ENCODE peak calls at places on chromosomes 2 and 18, in seven cellular contexts. A, U, Q, Y, B, O and E are unnamed samples. For H3K27me3, the result is how much of the 10 kb centered on the place peaks cover.

GRCh38 chr18:58287626-58288289 is 243.7 kb downstream of the NEDD4L start:
- DNase-seq in Q (no peak), U (peak), B (no peak), Y (no peak), O (no peak), A (peak), E (no peak)

GRCh38 chr2:7517122-7517487 is 599.9 kb downstream of the RNF144A start:
- DNase-seq in Y (no peak), B (no peak), O (no peak), U (no peak), A (no peak), Q (no peak), E (no peak)

GRCh38 chr2:67502346-67503065 is 105.4 kb downstream of the ETAA1 start:
- DNase-seq in U (no peak), A (no peak), Y (no peak), Q (no peak), O (no peak), B (no peak), E (no peak)

GRCh38 chr2:112262876-112263275 is 8.0 kb upstream of the ZC3H8 start:
- DNase-seq in Y (no peak), A (no peak), O (no peak), U (no peak), B (no peak), Q (no peak), E (no peak)

GRCh38 chr18:79912994-79913831 is 38.2 kb downstream of the SLC66A2 start:
- DNase-seq in O (peak), U (peak), B (no peak), A (no peak), Q (no peak), Y (no peak), E (no peak)

GRCh38 chr18:56175309-56175708 is 463.1 kb downstream of the TXNL1 start:
- DNase-seq in Y (no peak), A (no peak), O (no peak), Q (no peak), U (no peak), B (peak), E (no peak)

GRCh38 chr2:231615058-231615671 is 22.5 kb downstream of the TEX44 start:
- DNase-seq in Q (no peak), Y (no peak), A (no peak), B (no peak), U (peak), O (peak), E (no peak)

GRCh38 chr2:101282980-101283379 is 25.5 kb downstream of the RNF149 start:
- DNase-seq in Y (no peak), B (no peak), U (no peak), Q (no peak), O (no peak), A (no peak), E (no peak)

DNA sequence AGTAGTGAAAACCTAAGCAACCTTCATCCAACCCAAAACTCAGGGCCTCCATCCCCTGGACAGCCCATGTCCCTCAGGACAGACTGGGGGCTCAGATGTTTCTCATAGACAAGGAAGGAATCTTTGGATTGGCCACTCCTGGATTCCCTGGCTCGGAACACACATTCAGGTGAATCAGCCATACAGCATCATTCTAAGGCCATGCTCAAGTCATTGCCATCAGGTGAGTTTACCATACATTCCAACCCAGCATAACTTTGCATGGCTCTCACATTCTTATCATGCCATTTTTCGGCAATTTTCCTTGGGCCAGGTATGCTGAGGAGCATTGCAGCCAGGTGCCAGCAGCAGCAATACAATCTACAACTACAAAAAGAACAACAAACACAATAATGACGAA is 34.6 kb upstream of the SERPINE2 start:
- DNase-seq in O (no peak), Y (no peak), U (no peak), B (no peak), Q (no peak), A (no peak), E (no peak)
- TF ChIP-seq CTCF in O (no peak), Y (no peak), U (no peak), B (no peak), Q (no peak), A (no peak), E (no peak)

GRCh38 chr2:96091141-96091710 is 25.1 kb downstream of the ADRA2B start:
- DNase-seq in O (peak), B (no peak), A (peak), U (no peak), Y (no peak), Q (no peak), E (no peak)
- H3K27me3 ChIP-seq in O (under half), B (under half), A (under half), U (under half), Y (under half), Q (under half), E (under half)

GRCh38 chr2:129438501-129439057 is 540.9 kb upstream of the RAB6C start:
- DNase-seq in A (no peak), Q (no peak), U (no peak), O (no peak), Y (no peak), B (no peak), E (no peak)

GRCh38 chr2:129444417-129445150 is 534.9 kb upstream of the RAB6C start:
- DNase-seq in A (no peak), O (no peak), Y (no peak), U (no peak), Q (no peak), B (no peak), E (no peak)

GRCh38 chr2:129439686-129440302 is 539.7 kb upstream of the RAB6C start:
- DNase-seq in A (no peak), B (no peak), U (no peak), O (no peak), Q (no peak), Y (no peak), E (no peak)

GRCh38 chr2:129441610-129442009 is 537.9 kb upstream of the RAB6C start:
- DNase-seq in Y (no peak), Q (no peak), O (no peak), B (no peak), A (no peak), U (no peak), E (no peak)

DNA sequence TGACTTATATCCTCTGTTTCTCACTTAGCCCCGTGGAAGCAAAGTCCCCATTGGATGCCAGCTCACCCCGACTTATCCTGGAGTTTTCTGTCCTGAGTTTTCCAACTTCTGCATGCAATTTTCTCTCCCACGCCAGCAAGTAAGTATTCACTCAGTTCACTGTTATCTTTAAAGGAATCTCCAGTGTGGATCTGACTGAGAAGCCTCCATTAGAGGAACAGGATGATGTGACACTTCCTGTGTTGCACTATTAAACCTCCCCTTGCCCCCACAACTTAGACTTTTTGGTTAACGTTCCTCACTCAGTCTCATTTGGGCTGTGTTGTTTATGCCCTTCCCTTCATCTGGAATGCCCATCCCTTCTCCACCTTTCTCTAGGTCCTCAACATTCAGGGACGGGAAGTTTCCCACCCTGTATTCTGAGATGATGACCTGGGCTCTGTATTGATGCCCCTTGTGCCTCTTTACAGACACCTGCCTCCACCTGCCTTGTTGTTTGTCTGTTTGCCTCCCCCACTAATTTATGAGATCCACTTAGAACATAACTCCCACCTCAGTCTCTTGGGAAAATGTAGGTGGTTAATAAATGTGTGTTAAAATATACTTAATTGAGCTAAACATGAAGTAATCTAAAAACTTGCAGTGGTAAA is 536.1 kb upstream of the RAB6C start:
- DNase-seq in Y (no peak), B (no peak), Q (no peak), U (no peak), A (no peak), O (no peak), E (no peak)
- H3K4me3 ChIP-seq in Y (no peak), B (no peak), Q (no peak), U (no peak), A (no peak), O (no peak), E (peak)

DNA sequence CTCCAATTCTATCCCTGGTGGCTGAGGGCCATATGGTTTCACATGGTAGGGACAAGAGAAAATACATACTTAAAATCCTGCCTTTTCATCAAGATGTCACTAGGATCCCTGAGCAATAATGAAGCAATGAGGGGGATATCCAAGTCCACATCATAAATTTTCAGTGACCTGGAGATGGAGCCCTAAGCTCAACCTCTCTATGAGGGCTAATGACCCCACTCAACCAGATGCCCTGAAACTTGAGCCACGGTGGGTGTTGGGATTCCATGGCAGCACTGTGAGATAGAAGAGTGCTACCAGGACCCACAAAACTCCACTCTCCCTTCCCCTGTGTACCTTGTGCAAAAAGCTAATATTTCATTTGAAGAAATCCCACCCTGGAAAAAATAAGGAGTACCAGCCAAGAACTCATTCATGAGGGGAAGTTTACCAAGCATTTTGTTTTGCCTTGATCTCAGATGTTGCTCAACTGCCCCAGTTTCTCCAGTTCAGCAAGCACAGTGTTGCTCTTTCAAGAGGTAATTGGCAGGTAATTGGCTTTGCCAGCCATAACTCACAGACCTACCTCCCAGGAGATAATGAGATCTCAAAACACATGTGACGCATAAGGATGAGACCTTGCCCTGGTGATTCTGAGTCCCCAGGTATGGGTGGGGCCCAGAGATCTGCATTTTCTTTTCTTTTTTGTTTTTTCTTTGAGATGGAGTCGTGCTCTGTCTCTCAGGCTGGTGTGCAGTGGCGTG is 50.9 kb upstream of the TTC39C start:
- DNase-seq in B (peak), O (no peak), U (no peak), Y (no peak), A (no peak), Q (no peak), E (no peak)
- TF ChIP-seq CTCF in B (no peak), O (peak), U (no peak), Y (no peak), A (no peak), Q (no peak), E (no peak)

DNA sequence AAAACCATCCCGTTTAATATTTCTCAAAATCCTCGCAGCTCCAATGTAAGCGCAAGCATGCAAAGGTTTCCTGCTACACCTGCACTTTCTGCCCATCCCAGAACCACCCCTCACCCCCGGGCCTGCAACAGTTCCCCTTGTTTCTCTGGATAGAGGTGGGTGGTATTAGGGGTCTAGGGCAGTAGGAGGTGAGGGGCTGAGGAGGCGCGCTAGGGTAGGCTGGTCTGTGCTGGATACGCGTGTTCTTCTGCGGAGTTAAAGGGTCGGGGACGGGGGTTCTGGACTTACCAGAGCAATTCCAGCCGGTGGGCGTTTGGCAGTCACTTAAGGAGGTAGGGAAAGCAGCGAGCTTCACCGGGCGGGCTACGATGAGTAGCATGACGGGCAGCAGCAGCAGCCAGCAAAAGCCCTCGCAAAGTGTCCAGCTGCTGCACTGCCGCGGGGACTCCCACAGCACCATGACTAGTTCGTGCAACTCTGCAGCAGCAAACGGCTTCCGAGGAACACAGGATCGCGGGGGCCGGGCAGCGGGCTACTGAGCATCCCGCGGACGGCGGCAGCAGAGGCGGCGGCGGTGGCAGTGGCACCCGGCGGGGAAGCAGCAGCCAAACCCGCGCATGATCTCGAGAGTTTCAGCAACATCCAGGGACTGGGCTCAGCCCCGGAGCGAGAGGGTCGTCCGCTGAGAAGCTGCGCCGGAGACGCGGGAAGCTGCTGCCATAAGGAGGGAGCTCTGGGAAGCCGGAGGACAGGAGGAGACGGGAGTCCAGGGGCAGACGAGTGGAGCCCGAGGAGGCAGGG is 468 bp downstream of the TMEFF2 start:
- DNase-seq in O (peak), U (peak), A (peak), Y (no peak), B (peak), Q (peak), E (no peak)
- H3K27me3 ChIP-seq in O (half or more), U (half or more), A (under half), Y (under half), B (under half), Q (under half), E (under half)